ENCODE peak calls at places on chromosome X, in seven cellular contexts. J, B, X, A, L, R and P are unnamed samples.
A peak's percentile ranks its signal among the peaks of the same experiment; 100 is the strongest.

GRCh38 chrX:94908648-94909047 is 1234.6 kb downstream of the FAM133A start:
- DNase-seq in A (no peak), J (no peak), B (no peak), X (peak; percentile 39), L (no peak), R (no peak), P (no peak)

GRCh38 chrX:70166601-70167590 is 10.4 kb upstream of the DGAT2L6 start:
- DNase-seq in R (peak; percentile 6), L (no peak), J (no peak), A (no peak), B (no peak), X (no peak), P (no peak)

GRCh38 chrX:145552643-145553042 is 265.0 kb upstream of the SLITRK2 start:
- DNase-seq in A (no peak), J (no peak), X (no peak), L (no peak), B (no peak), R (no peak), P (no peak)

GRCh38 chrX:78315745-78316144 is 11.7 kb downstream of the CYSLTR1 start:
- DNase-seq in X (no peak), L (no peak), J (no peak), A (no peak), R (no peak), B (no peak), P (no peak)

GRCh38 chrX:96703816-96704215 is 19.2 kb downstream of the DIAPH2 start:
- DNase-seq in B (no peak), J (no peak), A (no peak), R (no peak), L (no peak), X (no peak), P (no peak)

GRCh38 chrX:106168107-106168506 is at the start of gene PWWP3B:
- DNase-seq in X (no peak), L (peak; percentile 38), B (peak; percentile 65), A (peak; percentile 70), R (peak; percentile 38), J (no peak), P (no peak)

GRCh38 chrX:55118574-55118973 is 29.8 kb downstream of the PAGE2 start:
- DNase-seq in L (no peak), R (no peak), J (no peak), B (no peak), X (no peak), A (no peak), P (peak; percentile 11)

GRCh38 chrX:42107495-42108139 is 184.3 kb upstream of the CASK start:
- DNase-seq in L (no peak), A (no peak), B (no peak), R (no peak), X (no peak), J (no peak), P (no peak)

GRCh38 chrX:109911046-109911445 is 91.9 kb upstream of the TMEM164 start:
- DNase-seq in X (no peak), J (no peak), A (no peak), L (no peak), B (no peak), R (no peak), P (no peak)

GRCh38 chrX:11768039-11768438 is 10.0 kb downstream of the MSL3 start:
- DNase-seq in R (no peak), B (no peak), A (no peak), X (no peak), J (no peak), L (no peak), P (no peak)

GRCh38 chrX:78029663-78030062 is 60.2 kb upstream of the PGAM4 start:
- DNase-seq in J (no peak), X (peak; percentile 35), L (no peak), R (no peak), A (no peak), B (no peak), P (no peak)

GRCh38 chrX:20028588-20028987 is 37.7 kb upstream of the BCLAF3 start:
- DNase-seq in B (no peak), R (no peak), X (no peak), J (no peak), A (no peak), L (no peak), P (no peak)

GRCh38 chrX:153828308-153828707 is 2.0 kb downstream of the PDZD4 start:
- DNase-seq in J (no peak), L (no peak), R (no peak), A (peak; percentile 55), B (no peak), X (no peak), P (no peak)

GRCh38 chrX:153828723-153829548 is 1.4 kb downstream of the PDZD4 start:
- DNase-seq in B (no peak), L (no peak), A (peak; percentile 53), R (no peak), J (no peak), X (peak; percentile 38), P (no peak)

GRCh38 chrX:153830632-153831434 is 489 bp upstream of the PDZD4 start:
- DNase-seq in L (no peak), A (peak; percentile 62), R (no peak), J (no peak), B (no peak), X (no peak), P (no peak)

GRCh38 chrX:153829799-153830631 is at the start of gene PDZD4:
- DNase-seq in X (peak; percentile 48), A (peak; percentile 74), R (no peak), B (no peak), L (no peak), J (no peak), P (peak; percentile 45)

GRCh38 chrX:153829549-153829798 is 870 bp downstream of the PDZD4 start:
- DNase-seq in B (no peak), X (no peak), A (peak; percentile 70), L (no peak), J (no peak), R (no peak), P (no peak)
- H3K4me3 ChIP-seq in B (peak overlapping the region; percentile 36), X (peak overlapping the region; percentile 63), A (no peak overlapping the region), L (peak overlapping the region; percentile 26), J (no peak overlapping the region), R (no peak overlapping the region), P (no peak overlapping the region)

GRCh38 chrX:9724711-9725110 is 40.9 kb downstream of the GPR143 start:
- DNase-seq in B (no peak), J (no peak), L (no peak), A (no peak), R (no peak), X (no peak), P (no peak)
- H3K9me3 ChIP-seq in B (no peaks in the 10 kb centered on the region), J (no peaks in the 10 kb centered on the region), L (peaks cover 12% of the 10 kb centered on the region), A (no peaks in the 10 kb centered on the region), R (peaks cover 4% of the 10 kb centered on the region), X (no peaks in the 10 kb centered on the region), P (peaks cover 6% of the 10 kb centered on the region)

GRCh38 chrX:148282504-148282903 is 217.9 kb upstream of the AFF2 start:
- DNase-seq in A (no peak), J (no peak), X (no peak), L (no peak), B (no peak), R (no peak), P (no peak)

GRCh38 chrX:148281920-148282319 is 218.5 kb upstream of the AFF2 start:
- DNase-seq in A (no peak), B (no peak), J (no peak), L (no peak), R (no peak), X (no peak), P (no peak)
- H3K4me1 ChIP-seq in A (no peaks in the 10 kb centered on the region), B (no peaks in the 10 kb centered on the region), J (peaks cover 26% of the 10 kb centered on the region), L (no peaks in the 10 kb centered on the region), R (no peaks in the 10 kb centered on the region), X (no peaks in the 10 kb centered on the region), P (peaks cover 21% of the 10 kb centered on the region)

GRCh38 chrX:131728295-131729145 is 184.6 kb downstream of the OR13H1 start:
- DNase-seq in R (no peak), X (no peak), B (no peak), J (peak; percentile 87), A (no peak), L (peak; percentile 78), P (peak; percentile 89)
- H3K4me3 ChIP-seq in R (no peak overlapping the region), X (no peak overlapping the region), B (no peak overlapping the region), J (no peak overlapping the region), A (peak overlapping the region; percentile 18), L (no peak overlapping the region), P (no peak overlapping the region)

DNA sequence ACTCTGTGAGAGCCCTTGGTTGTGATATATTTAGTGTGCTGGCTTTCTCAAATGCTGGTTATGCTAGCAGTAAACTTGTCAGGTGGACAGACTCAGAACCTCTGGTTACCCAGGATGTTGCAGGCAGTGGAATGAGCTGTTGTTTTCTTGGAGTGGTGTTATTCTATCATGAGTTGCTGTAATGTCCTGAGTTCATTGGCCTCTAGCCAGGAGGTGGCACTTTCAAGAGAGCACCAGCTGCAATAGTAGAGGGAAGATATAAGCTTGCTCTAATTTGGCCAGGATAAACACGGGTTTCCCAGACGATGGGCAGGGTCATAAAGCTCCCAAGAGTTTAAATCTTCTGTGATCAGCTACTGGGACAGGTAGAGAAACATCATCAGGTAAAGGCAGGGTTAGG is 95.0 kb upstream of the UBQLN2 start:
- DNase-seq in B (no peak), X (no peak), A (no peak), L (no peak), J (no peak), R (no peak), P (no peak)
- H3K9me3 ChIP-seq in B (no peaks in the 10 kb centered on the region), X (no peaks in the 10 kb centered on the region), A (no peaks in the 10 kb centered on the region), L (no peaks in the 10 kb centered on the region), J (no peaks in the 10 kb centered on the region), R (no peaks in the 10 kb centered on the region), P (no peaks in the 10 kb centered on the region)

GRCh38 chrX:119672252-119672825 is 20.6 kb downstream of the SEPTIN6 start:
- DNase-seq in R (no peak), J (no peak), X (peak; percentile 61), L (no peak), A (no peak), B (no peak), P (no peak)

GRCh38 chrX:119682019-119682989 is 10.7 kb downstream of the SEPTIN6 start:
- DNase-seq in L (no peak), R (no peak), B (no peak), J (no peak), A (no peak), X (no peak), P (peak; percentile 77)

GRCh38 chrX:119673336-119673735 is 19.6 kb downstream of the SEPTIN6 start:
- DNase-seq in B (no peak), L (no peak), A (no peak), R (no peak), J (no peak), X (no peak), P (no peak)

GRCh38 chrX:119677654-119677981 is 15.3 kb downstream of the SEPTIN6 start:
- DNase-seq in J (no peak), X (no peak), B (no peak), R (no peak), L (no peak), A (no peak), P (no peak)

GRCh38 chrX:119676949-119677653 is 15.9 kb downstream of the SEPTIN6 start:
- DNase-seq in A (no peak), X (no peak), B (no peak), R (no peak), J (no peak), L (no peak), P (no peak)
- H3K4me1 ChIP-seq in A (peaks cover 5% of the 10 kb centered on the region), X (peaks cover 26% of the 10 kb centered on the region), B (no peaks in the 10 kb centered on the region), R (no peaks in the 10 kb centered on the region), J (peaks cover 68% of the 10 kb centered on the region), L (peaks cover 6% of the 10 kb centered on the region), P (peaks cover 81% of the 10 kb centered on the region)

DNA sequence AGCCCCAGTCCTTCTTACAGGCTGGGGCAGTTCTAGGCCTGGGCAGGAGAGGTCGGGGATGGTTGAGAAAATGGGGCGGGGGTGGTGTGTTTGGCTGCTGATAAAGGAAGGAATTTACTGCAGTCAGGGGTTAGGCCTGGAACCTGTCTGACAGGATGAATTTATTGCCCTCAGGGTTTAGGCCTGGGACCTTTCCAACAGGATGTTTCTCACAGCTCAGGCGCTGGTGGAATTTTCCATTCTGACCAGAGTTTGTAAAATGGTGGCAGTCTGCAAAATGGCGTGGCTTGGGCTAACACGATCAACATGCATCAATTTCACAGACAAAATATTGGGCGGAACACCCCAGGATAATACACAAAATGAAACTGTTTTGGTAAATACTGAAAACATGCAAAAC is 83.5 kb upstream of the SPIN4 start:
- DNase-seq in B (no peak), R (peak; percentile 18), J (no peak), A (no peak), L (no peak), X (peak; percentile 25), P (no peak)
- H3K4me3 ChIP-seq in B (no peak overlapping the region), R (no peak overlapping the region), J (no peak overlapping the region), A (no peak overlapping the region), L (no peak overlapping the region), X (no peak overlapping the region), P (no peak overlapping the region)